ENCODE peak calls at places on chromosomes 2 and 18, in six cellular contexts. Q is A549, A is esophagus squamous epithelium, O is right lobe of liver, E is heart left ventricle, I is GM12878. G is an unnamed sample.

GRCh38 chr2:188776634-188777033 is 197.5 kb upstream of the COL3A1 start:
- DNase-seq in Q (no peak), A (no peak), O (no peak), E (no peak), I (no peak), G (no peak)

GRCh38 chr2:24489465-24489864 is 1.6 kb upstream of the NCOA1 start:
- DNase-seq in Q (no peak), A (no peak), O (no peak), E (no peak), I (no peak), G (no peak)

GRCh38 chr18:9666548-9666947 is 41.6 kb upstream of the RAB31 start:
- DNase-seq in Q (no peak), A (no peak), O (no peak), E (no peak), I (no peak), G (no peak)

GRCh38 chr2:65316072-65316471 is 88.4 kb downstream of the ACTR2 start:
- DNase-seq in Q (no peak), A (no peak), O (no peak), E (peak), I (no peak), G (peak)

GRCh38 chr18:48336332-48336731 is 72.9 kb downstream of the ZBTB7C start:
- DNase-seq in Q (no peak), A (no peak), O (no peak), E (no peak), I (no peak), G (no peak)

GRCh38 chr2:211157856-211158463 is 601.6 kb downstream of the CPS1 start:
- DNase-seq in Q (peak), A (no peak), O (peak), E (peak), I (peak), G (peak)

GRCh38 chr18:22698711-22699110 is 234.4 kb upstream of the RBBP8 start:
- DNase-seq in Q (no peak), A (no peak), O (no peak), E (no peak), I (no peak), G (no peak)

GRCh38 chr2:74226648-74227213 is 28.3 kb downstream of the MTHFD2 start:
- DNase-seq in Q (no peak), A (no peak), O (no peak), E (peak), I (no peak), G (no peak)

GRCh38 chr2:46555011-46555410 is 75.6 kb downstream of the TMEM247 start:
- DNase-seq in Q (peak), A (no peak), O (no peak), E (no peak), I (no peak), G (no peak)

GRCh38 chr2:9434484-9434883 is 11.0 kb downstream of the CPSF3 start:
- DNase-seq in Q (no peak), A (no peak), O (no peak), E (no peak), I (no peak), G (no peak)

GRCh38 chr2:10289891-10290290 is 12.8 kb upstream of the HPCAL1 start:
- DNase-seq in Q (no peak), A (no peak), O (no peak), E (no peak), I (no peak), G (no peak)

GRCh38 chr18:23151414-23152099 is 16.3 kb downstream of the CABLES1 start:
- DNase-seq in Q (no peak), A (no peak), O (no peak), E (no peak), I (no peak), G (no peak)

GRCh38 chr18:58095251-58095650 is 51.2 kb downstream of the NEDD4L start:
- DNase-seq in Q (no peak), A (no peak), O (no peak), E (no peak), I (no peak), G (no peak)

GRCh38 chr2:105487142-105488069 is 88.6 kb upstream of the FHL2 start:
- DNase-seq in Q (no peak), A (no peak), O (no peak), E (peak), I (no peak), G (no peak)

DNA sequence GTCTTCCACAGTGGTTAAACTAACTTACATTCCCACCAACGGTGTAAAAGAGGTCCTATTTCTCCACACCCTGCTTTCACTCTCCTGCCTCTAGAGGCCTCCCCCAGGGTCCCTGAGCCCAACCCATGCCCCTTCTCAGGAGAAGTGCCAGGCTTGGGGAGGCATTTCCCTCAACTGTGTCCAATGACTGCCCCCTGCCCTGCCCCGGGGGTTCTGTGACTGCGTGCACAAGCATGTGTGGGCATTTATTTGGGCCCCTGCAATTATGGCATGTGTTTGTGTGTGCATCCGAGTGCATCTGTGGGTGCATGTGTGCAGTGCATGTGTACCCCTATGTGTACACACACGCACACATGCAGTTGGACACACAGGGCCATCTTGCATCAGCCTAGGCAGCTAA is 57.3 kb downstream of the INHBB start:
- DNase-seq in Q (no peak), A (no peak), O (no peak), E (no peak), I (no peak), G (no peak)
- H3K27ac ChIP-seq in Q (peak), A (no peak), O (no peak), E (no peak), I (no peak), G (no peak)

DNA sequence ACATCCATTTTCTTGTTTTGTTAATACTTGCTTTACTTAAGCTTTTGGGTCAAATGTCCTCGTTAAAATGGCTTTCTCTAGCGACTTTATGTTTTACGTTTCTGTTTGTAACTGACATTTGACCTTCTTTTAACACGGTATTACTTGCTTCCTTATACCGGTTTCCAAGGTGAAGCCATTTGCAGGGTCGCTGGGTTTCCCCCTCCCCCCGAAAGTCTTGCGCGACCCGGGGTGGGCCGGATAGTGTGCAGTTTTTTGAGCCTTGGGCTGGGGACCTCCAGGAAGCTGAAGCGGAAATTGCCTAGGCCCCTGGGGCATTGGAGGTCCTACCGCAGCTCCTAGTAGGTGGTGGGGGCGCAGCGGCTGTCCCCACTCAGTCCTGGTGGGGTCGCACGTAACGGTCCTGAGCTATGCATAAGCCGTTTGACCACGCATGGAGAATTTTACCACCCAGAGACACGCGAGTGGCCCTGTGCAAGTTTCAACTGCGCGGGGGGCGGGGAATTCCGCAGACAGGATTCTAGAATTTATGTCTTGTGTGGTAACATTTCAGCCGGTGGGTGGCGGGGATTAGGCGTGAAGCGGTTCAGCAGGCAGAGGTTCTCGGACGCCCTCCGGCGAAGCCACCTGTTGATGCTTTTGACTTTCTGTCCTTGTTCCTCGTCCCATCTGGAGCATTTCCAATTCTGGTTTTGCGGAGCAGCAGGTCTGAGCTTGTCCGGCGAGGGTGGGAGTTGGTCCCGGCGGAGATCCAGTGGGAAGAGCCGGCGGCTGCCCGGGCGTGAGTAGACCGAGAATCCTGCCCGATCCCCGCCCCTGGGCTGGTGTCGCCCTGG is 2.4 kb downstream of the CFLAR start:
- DNase-seq in Q (peak), A (peak), O (peak), E (peak), I (no peak), G (peak)
- TF ChIP-seq POLR2A in Q (peak), A (no peak), O (peak), E (peak), I (peak), G (peak)

DNA sequence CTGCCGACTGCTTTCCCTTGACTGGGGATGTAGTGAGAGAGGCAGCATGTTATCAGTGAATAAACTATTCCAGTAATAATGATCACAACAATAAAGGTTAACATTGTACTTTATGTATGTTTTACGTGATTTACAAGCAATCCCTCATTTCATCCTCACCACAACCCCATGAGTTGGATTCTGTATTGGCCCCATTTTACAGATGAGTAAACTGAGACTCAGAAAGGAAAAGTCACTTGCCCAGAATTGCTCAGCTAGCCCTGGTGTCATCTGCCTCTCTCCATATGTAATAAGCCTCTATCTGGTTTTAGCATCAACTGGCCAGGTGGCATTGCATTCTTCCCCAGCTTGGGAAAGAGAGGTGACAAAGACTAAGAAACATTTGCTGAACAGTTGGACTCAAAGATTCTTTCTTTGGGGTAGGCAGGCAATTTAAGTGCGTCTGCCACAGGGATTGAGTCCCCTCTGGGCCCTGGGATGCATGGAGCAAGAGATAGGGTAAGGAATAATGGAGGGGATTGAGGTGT is 2.2 kb downstream of the CXCR2 start:
- DNase-seq in Q (no peak), A (no peak), O (no peak), E (no peak), I (no peak), G (no peak)
- TF ChIP-seq CTCF in Q (no peak), A (no peak), O (no peak), E (no peak), I (no peak), G (no peak)

GRCh38 chr2:215724171-215724570 is 288.3 kb upstream of the FN1 start:
- DNase-seq in Q (no peak), A (no peak), O (no peak), E (no peak), I (no peak), G (no peak)

GRCh38 chr2:215718890-215719289 is 283.0 kb upstream of the FN1 start:
- DNase-seq in Q (no peak), A (no peak), O (no peak), E (no peak), I (no peak), G (no peak)

GRCh38 chr2:215722125-215722524 is 286.3 kb upstream of the FN1 start:
- DNase-seq in Q (no peak), A (no peak), O (no peak), E (no peak), I (no peak), G (peak)

GRCh38 chr2:215726070-215726469 is 287.3 kb downstream of the MREG start:
- DNase-seq in Q (no peak), A (no peak), O (no peak), E (no peak), I (no peak), G (no peak)

DNA sequence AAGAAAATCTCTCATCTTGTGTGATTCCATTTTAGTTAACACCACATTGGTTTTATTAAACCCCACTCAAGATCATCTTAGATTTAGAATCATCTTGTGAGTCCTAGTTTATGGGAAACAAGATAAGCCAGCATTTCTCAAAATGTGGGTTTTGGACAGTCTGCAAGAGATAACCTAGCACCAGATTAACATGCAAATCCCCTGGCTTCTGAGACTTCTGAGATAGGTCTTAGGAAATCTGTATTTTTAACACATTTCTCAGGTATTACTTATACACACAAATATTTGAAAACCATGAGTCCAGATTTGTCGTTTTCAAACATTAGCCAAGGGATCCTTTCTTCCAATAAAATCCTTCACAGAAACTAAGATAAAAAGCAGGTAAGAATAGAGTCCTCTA is 287.1 kb upstream of the FN1 start:
- DNase-seq in Q (no peak), A (no peak), O (no peak), E (no peak), I (no peak), G (no peak)
- H3K27ac ChIP-seq in Q (peak), A (no peak), O (no peak), E (no peak), I (no peak), G (peak)

DNA sequence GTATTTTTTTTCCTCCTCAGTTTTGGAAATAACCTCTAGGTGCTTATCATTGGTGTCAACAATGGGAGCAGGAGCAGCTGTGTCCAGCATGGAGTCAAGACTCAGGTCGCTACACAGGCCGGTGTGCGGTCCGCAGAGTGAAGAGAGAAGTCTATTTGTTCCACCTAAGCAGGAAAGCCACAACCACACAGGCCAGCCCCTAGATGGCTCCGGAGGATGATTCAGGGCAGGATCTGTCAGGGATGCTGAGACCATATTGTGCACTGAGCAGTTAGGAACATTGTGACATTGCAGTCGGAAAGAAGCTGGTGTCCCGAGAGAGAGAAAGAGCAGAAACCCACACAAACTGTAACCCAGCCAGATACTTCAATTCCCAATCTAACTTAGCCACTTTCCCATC is 136.9 kb downstream of the GAREM1 start:
- DNase-seq in Q (no peak), A (no peak), O (no peak), E (peak), I (no peak), G (no peak)
- TF ChIP-seq POLR2A in Q (no peak), A (no peak), O (no peak), E (no peak), I (no peak), G (no peak)

GRCh38 chr2:71460595-71461303 is 7.4 kb downstream of the DYSF start:
- DNase-seq in Q (peak), A (no peak), O (no peak), E (no peak), I (no peak), G (no peak)
- TF ChIP-seq CTCF in Q (peak), A (no peak), O (peak), E (peak), I (peak), G (no peak)

DNA sequence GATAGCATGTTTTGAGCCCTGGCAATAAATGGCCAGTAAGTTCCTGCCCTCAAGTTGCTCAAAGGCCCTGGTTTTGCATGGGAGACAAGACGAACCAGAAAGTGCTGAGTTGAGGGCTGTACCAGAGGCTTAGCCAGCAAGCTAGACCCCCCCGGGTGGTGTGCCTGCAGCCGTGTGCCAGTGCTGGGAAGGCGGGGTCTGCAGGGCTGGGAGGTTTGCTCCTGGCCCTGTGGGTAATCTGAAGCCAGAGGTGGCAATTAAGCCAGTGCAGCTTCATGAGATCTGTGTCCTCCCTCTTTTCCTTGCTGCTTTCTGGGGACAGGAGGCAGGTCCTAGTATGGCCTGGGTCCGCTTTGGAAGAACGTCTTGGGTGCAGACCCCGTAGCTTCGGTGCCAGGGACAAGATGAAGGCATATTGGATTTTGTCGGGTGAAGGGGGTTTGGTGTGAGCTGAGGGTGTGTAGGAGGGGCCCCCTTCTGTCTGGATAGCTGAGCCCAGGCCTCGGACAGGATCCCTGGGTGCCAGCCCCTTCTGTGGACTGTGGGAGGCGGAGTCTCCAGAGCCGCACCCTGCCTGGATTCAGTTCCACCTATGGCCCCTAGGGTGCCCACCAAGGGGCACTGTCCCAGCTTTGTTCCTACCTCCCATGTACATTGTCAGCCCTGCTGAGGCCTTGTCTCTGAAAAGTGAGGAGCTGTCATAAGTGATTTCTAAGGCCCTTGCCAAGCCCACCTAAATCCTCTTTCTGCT is 15.6 kb downstream of the ATOH8 start:
- DNase-seq in Q (peak), A (no peak), O (no peak), E (peak), I (no peak), G (no peak)
- H3K27ac ChIP-seq in Q (peak), A (peak), O (no peak), E (peak), I (no peak), G (peak)

GRCh38 chr2:241686322-241686648 is 330 bp downstream of the DTYMK start:
- DNase-seq in Q (no peak), A (no peak), O (no peak), E (no peak), I (no peak), G (no peak)

GRCh38 chr2:241690202-241690717 is 3.6 kb upstream of the DTYMK start:
- DNase-seq in Q (no peak), A (no peak), O (no peak), E (no peak), I (no peak), G (no peak)

GRCh38 chr2:241689306-241689705 is 2.7 kb upstream of the DTYMK start:
- DNase-seq in Q (no peak), A (no peak), O (no peak), E (no peak), I (no peak), G (no peak)

GRCh38 chr2:241692448-241692847 is 5.8 kb upstream of the DTYMK start:
- DNase-seq in Q (no peak), A (no peak), O (no peak), E (no peak), I (no peak), G (no peak)

DNA sequence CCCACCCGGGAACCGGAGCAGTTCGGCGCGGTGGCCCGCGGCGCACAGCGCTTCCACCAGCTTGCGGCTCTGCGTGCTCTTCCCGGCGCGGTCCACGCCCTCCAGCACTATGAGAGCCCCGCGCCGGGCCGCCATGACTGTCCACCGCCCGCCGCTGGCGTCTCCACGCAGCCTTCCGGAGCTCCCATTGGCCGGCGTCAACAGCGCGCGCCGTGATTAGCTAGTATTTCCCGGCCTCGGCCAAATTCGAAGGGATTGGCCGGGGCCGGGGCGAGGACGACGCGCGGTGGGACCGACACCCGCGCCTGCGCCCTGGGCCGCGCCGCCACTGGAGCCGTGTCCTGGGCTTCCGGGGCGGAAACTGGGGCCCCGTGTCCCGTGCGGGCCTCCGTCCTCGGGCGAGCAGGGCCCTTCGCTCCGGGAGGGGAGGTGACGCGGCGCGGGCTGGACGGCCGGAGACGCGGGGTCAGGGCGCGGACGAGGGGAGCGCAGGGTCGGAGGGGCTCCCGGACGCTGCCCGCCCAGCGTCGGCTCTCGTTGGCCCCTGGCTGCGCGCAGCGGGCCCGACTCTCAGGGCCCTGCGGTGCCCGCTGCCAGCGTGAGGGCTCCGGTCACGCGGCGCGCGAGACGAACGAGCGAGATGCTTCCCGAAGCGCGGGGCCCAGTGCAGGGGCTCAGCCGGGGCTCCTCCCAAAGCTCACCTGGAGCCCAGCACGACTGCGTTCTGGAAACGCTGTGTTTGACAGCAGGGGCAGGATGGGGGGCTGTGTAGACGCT is at the start of gene DTYMK:
- DNase-seq in Q (peak), A (peak), O (peak), E (peak), I (peak), G (peak)
- TF ChIP-seq POLR2A in Q (peak), A (peak), O (peak), E (peak), I (peak), G (peak)